ENCODE peak calls at places on chromosomes 4 and X, in eight cellular contexts. N is tibial nerve, W is breast epithelium, Q is ovary, C is A549, Z is IMR-90, M is esophagus squamous epithelium, X is transverse colon. E is an unnamed sample.

GRCh38 chrX:136143714-136144113 is 3.6 kb upstream of the FHL1 start:
- DNase-seq in N (no peak), W (no peak), Q (no peak), C (no peak), Z (no peak), M (no peak), X (no peak), E (no peak)

GRCh38 chr4:37717575-37717974 is 31.4 kb upstream of the RELL1 start:
- DNase-seq in N (no peak), W (no peak), Q (no peak), C (no peak), Z (peak), M (no peak), X (no peak), E (no peak)

GRCh38 chr4:23775694-23776093 is 114.2 kb downstream of the PPARGC1A start:
- DNase-seq in N (no peak), W (no peak), Q (no peak), C (no peak), Z (no peak), M (no peak), X (no peak), E (no peak)

GRCh38 chr4:6473264-6474052 is 1.0 kb upstream of the PPP2R2C start:
- DNase-seq in N (no peak), W (no peak), Q (no peak), C (no peak), Z (no peak), M (no peak), X (no peak), E (peak)

GRCh38 chr4:153112071-153112460 is 92.2 kb upstream of the TRIM2 start:
- DNase-seq in N (no peak), W (no peak), Q (no peak), C (no peak), Z (no peak), M (no peak), X (peak), E (peak)

GRCh38 chr4:186765138-186765537 is 41.5 kb upstream of the FAT1 start:
- DNase-seq in N (peak), W (peak), Q (no peak), C (peak), Z (peak), M (no peak), X (peak), E (no peak)

GRCh38 chr4:89173336-89174090 is 62.2 kb downstream of the TIGD2 start:
- DNase-seq in N (no peak), W (no peak), Q (no peak), C (no peak), Z (no peak), M (no peak), X (no peak), E (no peak)

GRCh38 chrX:2487366-2487765 is 13.4 kb downstream of the DHRSX start:
- DNase-seq in N (no peak), W (no peak), Q (no peak), C (no peak), Z (no peak), M (no peak), X (no peak), E (no peak)

GRCh38 chr4:72318771-72319170 is 250.2 kb downstream of the ADAMTS3 start:
- DNase-seq in N (no peak), W (no peak), Q (no peak), C (no peak), Z (no peak), M (no peak), X (no peak), E (no peak)

GRCh38 chr4:37837446-37837845 is 11.0 kb downstream of the PGM2 start:
- DNase-seq in N (no peak), W (no peak), Q (no peak), C (no peak), Z (peak), M (no peak), X (no peak), E (no peak)

GRCh38 chr4:71833175-71833900 is 49.5 kb upstream of the GC start:
- DNase-seq in N (no peak), W (no peak), Q (no peak), C (no peak), Z (no peak), M (no peak), X (peak), E (no peak)

GRCh38 chr4:6689506-6689960 is 4.1 kb upstream of the S100P start:
- DNase-seq in N (no peak), W (no peak), Q (no peak), C (no peak), Z (no peak), M (no peak), X (peak), E (no peak)

GRCh38 chr4:47531241-47531953 is 46.3 kb downstream of the ATP10D start:
- DNase-seq in N (no peak), W (peak), Q (no peak), C (no peak), Z (peak), M (no peak), X (peak), E (peak)

GRCh38 chr4:25031077-25031606 is 396 bp upstream of the LGI2 start:
- DNase-seq in N (no peak), W (no peak), Q (peak), C (peak), Z (no peak), M (no peak), X (peak), E (no peak)

GRCh38 chrX:68999351-68999750 is 165.9 kb downstream of the PJA1 start:
- DNase-seq in N (no peak), W (no peak), Q (no peak), C (no peak), Z (peak), M (no peak), X (no peak), E (no peak)

GRCh38 chrX:39946822-39947221 is 150.9 kb downstream of the BCOR start:
- DNase-seq in N (no peak), W (no peak), Q (no peak), C (no peak), Z (peak), M (no peak), X (no peak), E (no peak)

GRCh38 chr4:58061967-58062366 is 951.8 kb upstream of the IGFBP7 start:
- DNase-seq in N (no peak), W (no peak), Q (no peak), C (no peak), Z (no peak), M (no peak), X (no peak), E (no peak)

GRCh38 chr4:112552668-112553067 is 36.7 kb upstream of the NEUROG2 start:
- DNase-seq in N (no peak), W (no peak), Q (no peak), C (no peak), Z (peak), M (no peak), X (no peak), E (no peak)

GRCh38 chrX:78029663-78030062 is 60.2 kb upstream of the PGAM4 start:
- DNase-seq in N (peak), W (no peak), Q (no peak), C (peak), Z (peak), M (no peak), X (peak), E (no peak)

DNA sequence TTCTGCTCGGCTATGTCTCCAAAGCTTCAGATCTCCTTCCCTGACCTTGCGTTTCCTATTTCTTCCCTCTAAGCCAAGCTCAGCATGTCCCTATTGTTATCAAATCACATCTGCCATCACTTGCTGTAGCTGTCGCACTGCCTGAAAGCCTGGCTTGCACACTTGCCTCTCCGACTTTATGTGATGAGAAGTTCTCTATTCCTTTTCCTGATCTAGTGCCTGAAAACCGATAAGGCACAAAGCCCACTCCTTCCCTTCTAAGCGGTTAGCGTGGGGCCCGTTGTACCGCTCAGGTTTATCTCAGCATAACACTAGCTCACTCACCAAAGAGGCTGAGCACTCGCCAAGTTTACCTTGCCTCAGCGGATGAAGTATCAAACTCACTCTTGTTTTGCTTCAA is 816 bp downstream of the NMU start:
- DNase-seq in N (no peak), W (no peak), Q (no peak), C (no peak), Z (no peak), M (no peak), X (no peak), E (no peak)
- H3K4me3 ChIP-seq in N (no peak), W (peak), Q (no peak), C (no peak), Z (no peak), M (peak), X (no peak), E (peak)

DNA sequence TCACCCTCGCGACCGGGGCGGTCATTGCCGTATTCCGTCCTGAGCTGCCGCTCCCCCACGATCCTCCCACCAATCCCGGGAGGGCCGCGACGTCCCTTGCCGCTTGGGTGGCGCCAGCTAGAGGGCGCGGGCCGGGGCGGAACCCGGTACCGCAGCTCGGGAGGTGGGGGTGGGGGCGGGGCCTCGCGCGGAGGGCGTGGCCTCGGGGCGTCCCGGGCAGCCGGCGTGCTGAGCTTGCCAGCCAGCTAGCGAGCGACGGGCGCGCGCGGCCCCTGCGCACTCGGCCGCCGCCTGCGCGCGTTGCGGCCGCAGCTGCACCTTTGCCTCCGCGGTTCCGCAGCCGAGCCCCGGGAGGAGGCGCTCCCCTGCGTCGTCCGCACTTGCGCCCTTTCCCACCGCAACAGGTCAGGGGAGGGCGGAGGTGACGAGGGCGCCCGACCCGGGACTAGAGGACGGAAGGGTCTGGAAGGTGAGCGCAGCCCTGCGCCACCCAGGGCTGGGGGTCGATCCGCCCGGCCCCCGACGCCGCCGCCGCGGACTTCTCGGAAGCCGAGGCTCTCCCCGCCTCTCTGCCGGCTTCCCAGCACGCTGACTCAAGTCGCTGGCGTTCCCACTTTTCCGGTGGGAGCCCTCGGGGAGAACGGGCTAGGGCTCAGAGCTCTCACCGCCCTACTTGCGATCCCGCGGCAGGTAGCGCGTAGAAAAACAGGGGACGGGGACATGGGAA is at the start of gene AFF1:
- DNase-seq in N (peak), W (peak), Q (peak), C (peak), Z (peak), M (peak), X (peak), E (peak)
- TF ChIP-seq POLR2A in N (peak), W (no peak), Q (peak), C (peak), Z (peak), M (peak), X (peak), E (no peak)

GRCh38 chr4:4872148-4872903 is 12.9 kb downstream of the MSX1 start:
- DNase-seq in N (no peak), W (no peak), Q (no peak), C (no peak), Z (no peak), M (no peak), X (no peak), E (no peak)
- TF ChIP-seq CTCF in N (no peak), W (no peak), Q (no peak), C (no peak), Z (no peak), M (no peak), X (no peak), E (no peak)

DNA sequence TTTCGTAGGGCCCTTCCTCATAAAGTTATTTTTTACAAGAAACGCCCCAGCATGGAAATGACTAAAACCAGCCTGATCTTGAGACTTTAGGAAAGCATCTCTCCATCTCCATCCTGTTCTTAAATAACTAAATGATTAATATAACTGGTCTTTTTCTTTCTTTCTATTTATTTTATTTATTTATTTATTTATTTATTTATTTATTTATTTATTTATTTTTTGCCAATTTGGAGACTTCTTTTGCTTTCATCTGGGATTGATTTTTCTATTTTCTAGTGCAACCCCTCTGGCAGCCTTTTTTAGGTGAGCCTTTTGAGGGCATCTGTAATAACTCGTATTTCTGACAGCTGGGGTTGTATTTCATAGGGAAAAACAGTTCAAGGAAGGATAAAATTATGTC is 1.2 kb upstream of the KLHL34 start:
- DNase-seq in N (no peak), W (no peak), Q (no peak), C (no peak), Z (no peak), M (no peak), X (no peak), E (no peak)
- H3K4me3 ChIP-seq in N (no peak), W (no peak), Q (no peak), C (no peak), Z (no peak), M (no peak), X (no peak), E (no peak)

GRCh38 chrX:96685205-96686099 is 810 bp downstream of the DIAPH2 start:
- DNase-seq in N (peak), W (no peak), Q (peak), C (no peak), Z (peak), M (no peak), X (peak), E (peak)
- TF ChIP-seq POLR2A in N (no peak), W (no peak), Q (no peak), C (no peak), Z (peak), M (no peak), X (no peak), E (no peak)

GRCh38 chrX:70262952-70263567 is 3.1 kb upstream of the P2RY4 start:
- DNase-seq in N (no peak), W (peak), Q (peak), C (peak), Z (peak), M (no peak), X (peak), E (no peak)
- TF ChIP-seq CTCF in N (no peak), W (peak), Q (peak), C (peak), Z (peak), M (peak), X (peak), E (no peak)

DNA sequence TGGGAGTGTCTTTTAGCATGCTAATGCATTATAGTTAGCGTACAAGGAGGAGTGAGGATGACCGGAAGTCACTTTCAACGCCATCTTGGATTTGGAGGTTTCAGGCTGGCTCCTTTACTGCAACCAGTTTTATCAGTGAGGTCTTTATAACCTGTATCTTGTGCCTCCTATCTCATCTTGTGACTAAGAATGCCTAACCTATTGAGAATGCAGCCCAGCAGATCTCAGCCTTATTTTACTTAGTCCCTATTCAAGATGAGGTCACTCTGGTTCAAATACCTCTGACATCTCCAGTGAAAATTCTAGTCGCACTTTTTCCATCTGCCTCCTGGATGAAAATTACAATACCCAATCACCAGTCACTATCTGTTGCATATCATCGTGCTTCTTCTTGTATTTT is 15.3 kb upstream of the TDO2 start:
- DNase-seq in N (no peak), W (no peak), Q (no peak), C (no peak), Z (peak), M (no peak), X (no peak), E (no peak)
- H3K4me3 ChIP-seq in N (no peak), W (no peak), Q (no peak), C (no peak), Z (no peak), M (no peak), X (no peak), E (no peak)

DNA sequence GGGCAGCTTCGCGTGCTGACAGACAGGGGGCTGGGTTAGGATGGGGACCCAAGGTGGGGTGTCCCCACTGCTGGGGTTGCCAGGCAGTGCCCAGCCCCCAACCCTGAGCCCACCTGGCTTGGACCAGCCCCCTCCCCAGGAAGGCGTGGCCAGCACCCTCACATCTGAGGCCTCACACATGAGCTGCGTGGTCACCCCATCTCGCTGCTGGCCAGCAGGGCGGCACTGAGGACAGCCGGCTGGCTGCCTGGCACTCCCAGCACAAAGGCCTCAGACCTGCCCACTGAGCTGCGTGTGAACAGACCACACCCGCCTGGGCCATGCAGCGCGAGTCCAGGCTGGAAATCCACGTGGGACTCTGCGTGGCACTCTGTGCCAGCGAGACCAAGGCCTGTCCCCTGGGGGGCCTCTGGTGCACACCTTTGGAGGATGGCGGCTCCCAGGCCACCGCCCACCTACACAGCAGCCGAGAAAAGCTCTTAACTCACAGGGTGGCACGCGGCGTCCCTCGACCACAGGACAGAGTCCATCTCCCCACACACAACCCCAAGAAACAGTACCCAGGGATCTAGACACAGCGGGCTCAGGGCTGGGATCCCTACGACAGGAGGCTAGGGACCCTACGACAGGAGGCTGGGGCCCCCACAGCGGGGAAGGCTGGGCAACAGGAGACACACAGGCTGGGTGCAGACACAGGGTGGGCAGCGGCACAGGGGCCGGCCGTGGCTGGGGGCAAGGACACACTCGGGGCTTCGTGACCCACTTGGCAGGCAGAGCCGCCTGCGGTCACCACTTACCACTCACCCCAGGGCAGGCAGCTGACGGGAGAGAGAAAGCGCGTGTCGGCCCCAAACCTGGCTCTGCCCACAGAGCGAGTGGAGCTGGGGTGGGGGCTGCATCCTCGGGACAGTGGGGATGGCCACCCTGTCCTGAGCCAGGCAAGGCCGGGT is 9.8 kb downstream of the DGKQ start:
- DNase-seq in N (no peak), W (no peak), Q (no peak), C (no peak), Z (no peak), M (no peak), X (peak), E (peak)
- TF ChIP-seq POLR2A in N (no peak), W (no peak), Q (no peak), C (no peak), Z (no peak), M (no peak), X (peak), E (no peak)

E was measured in lower leg skin.